ENCODE peak calls at places on chromosomes 4 and X, in nine cellular contexts. B is mucosa of descending colon, C is WTC11, W is suprapubic skin, X is nephron progenitor cell, J is cardiac muscle cell, I is colonic mucosa, A is HFF-Myc, M is spleen. T is an unnamed sample.

GRCh38 chr4:100098011-100098545 is 92.2 kb downstream of the DDIT4L start:
- DNase-seq in W (no peak), J (no peak), I (no peak), B (no peak), A (no peak), X (no peak), C (no peak), M (no peak), T (no peak)

GRCh38 chrX:57134702-57135101 is 2.5 kb downstream of the SPIN2A start:
- DNase-seq in C (no peak), B (no peak), A (no peak), W (no peak), M (no peak), J (no peak), X (no peak), I (no peak), T (no peak)

GRCh38 chrX:131704136-131704695 is 160.3 kb downstream of the OR13H1 start:
- DNase-seq in M (peak; percentile 89), B (no peak), W (no peak), I (peak; percentile 95), X (no peak), C (peak; percentile 15), A (no peak), J (no peak), T (no peak)

GRCh38 chr4:39353478-39354177 is 12.5 kb downstream of the RFC1 start:
- DNase-seq in A (peak; percentile 29), J (peak; percentile 89), X (no peak), B (no peak), C (no peak), M (no peak), W (no peak), I (no peak), T (no peak)

GRCh38 chr4:54852061-54852460 is 194.3 kb downstream of the KIT start:
- DNase-seq in A (no peak), X (no peak), C (no peak), J (no peak), M (no peak), W (no peak), I (no peak), B (no peak), T (no peak)

GRCh38 chrX:87571965-87572364 is 54.4 kb downstream of the KLHL4 start:
- DNase-seq in I (no peak), C (no peak), X (no peak), A (no peak), M (no peak), W (no peak), J (peak; percentile 26), B (no peak), T (no peak)

GRCh38 chrX:106933538-106933961 is 13.3 kb downstream of the CLDN2 start:
- DNase-seq in I (peak; percentile 25), J (peak; percentile 59), M (no peak), W (no peak), X (no peak), C (no peak), B (no peak), A (no peak), T (peak; percentile 36)

GRCh38 chrX:12988797-12989196 is 13.9 kb downstream of the TMSB4X start:
- DNase-seq in B (no peak), A (no peak), X (no peak), I (no peak), W (no peak), J (peak; percentile 73), C (no peak), M (no peak), T (peak; percentile 66)

GRCh38 chr4:36651253-36651652 is 369.8 kb downstream of the DTHD1 start:
- DNase-seq in B (no peak), M (no peak), I (no peak), W (no peak), C (no peak), A (no peak), J (no peak), X (no peak), T (no peak)

GRCh38 chrX:149687991-149688390 is 23.9 kb upstream of the MAGEA11 start:
- DNase-seq in M (no peak), J (no peak), B (no peak), C (no peak), W (no peak), I (no peak), A (no peak), X (no peak), T (no peak)

GRCh38 chr4:35963383-35963782 is 280.9 kb downstream of the ARAP2 start:
- DNase-seq in M (no peak), C (no peak), B (no peak), W (no peak), J (no peak), I (no peak), X (no peak), A (no peak), T (no peak)

GRCh38 chr4:139241086-139241783 is 38.8 kb downstream of the MGARP start:
- DNase-seq in A (no peak), J (no peak), W (no peak), I (no peak), B (no peak), C (peak; percentile 27), X (no peak), M (no peak), T (no peak)

GRCh38 chrX:117985241-117985640 is 131.4 kb downstream of the KLHL13 start:
- DNase-seq in W (no peak), C (peak; percentile 22), A (no peak), J (no peak), I (peak; percentile 27), B (peak; percentile 44), M (no peak), X (no peak), T (no peak)
- TF ChIP-seq CTCF in W (no peak), C (peak; percentile 24), A (no peak), J (no peak), I (peak; percentile 29), B (no peak), M (no peak), X (peak; percentile 19), T (no peak)

GRCh38 chrX:111742018-111742417 is 61.0 kb downstream of the ALG13 start:
- DNase-seq in M (no peak), J (no peak), X (no peak), B (no peak), W (no peak), C (no peak), I (no peak), A (no peak), T (no peak)
- TF ChIP-seq CTCF in M (no peak), J (no peak), X (no peak), B (no peak), W (no peak), C (no peak), I (no peak), A (no peak), T (no peak)

DNA sequence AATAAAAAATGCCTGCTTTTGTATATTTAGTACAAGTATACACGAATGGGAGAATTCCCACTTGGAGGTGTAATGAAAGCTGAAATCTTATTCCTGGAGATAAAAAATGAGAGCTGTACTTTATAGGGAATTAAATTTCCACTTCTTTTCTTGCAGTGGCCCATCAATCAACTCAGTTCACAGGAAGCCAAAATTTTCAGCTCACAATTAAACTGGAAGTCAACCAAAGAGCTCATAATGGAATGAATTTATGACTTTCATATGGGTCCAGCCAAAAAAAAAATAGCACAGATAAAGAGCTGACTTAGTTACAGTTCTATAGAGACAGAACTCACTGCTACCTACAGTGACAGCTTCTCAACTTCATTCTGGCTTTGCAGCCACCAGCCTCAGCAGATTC is 115.2 kb upstream of the TBC1D9 start:
- DNase-seq in J (no peak), I (no peak), M (no peak), A (no peak), X (no peak), B (no peak), C (no peak), W (no peak), T (no peak)
- TF ChIP-seq CTCF in J (no peak), I (no peak), M (no peak), A (no peak), X (no peak), B (no peak), C (no peak), W (no peak), T (no peak)

GRCh38 chr4:67087897-67088296 is 457.4 kb downstream of the CENPC start:
- DNase-seq in W (no peak), C (peak; percentile 64), I (peak; percentile 45), A (no peak), B (no peak), X (peak; percentile 54), J (peak; percentile 45), M (no peak), T (peak; percentile 42)
- TF ChIP-seq CTCF in W (peak; percentile 35), C (peak; percentile 68), I (peak; percentile 53), A (no peak), B (peak; percentile 11), X (peak; percentile 58), J (peak; percentile 54), M (no peak), T (peak; percentile 14)

GRCh38 chrX:1784773-1785172 is 169.9 kb downstream of the ASMT start:
- DNase-seq in M (no peak), J (no peak), A (no peak), X (no peak), W (no peak), C (no peak), I (no peak), B (no peak), T (no peak)
- TF ChIP-seq CTCF in M (no peak), J (no peak), A (no peak), X (no peak), W (no peak), C (peak; percentile 33), I (no peak), B (no peak), T (no peak)

GRCh38 chrX:34586936-34587335 is 70.1 kb downstream of the TMEM47 start:
- DNase-seq in J (no peak), C (no peak), M (no peak), I (no peak), B (no peak), W (no peak), A (no peak), X (no peak), T (no peak)
- TF ChIP-seq CTCF in J (no peak), C (no peak), M (no peak), I (no peak), B (no peak), W (no peak), A (no peak), X (no peak), T (no peak)

GRCh38 chr4:16790508-16790907 is 107.9 kb downstream of the LDB2 start:
- DNase-seq in A (no peak), I (no peak), J (no peak), B (no peak), C (no peak), W (no peak), X (no peak), M (no peak), T (no peak)

GRCh38 chr4:16791460-16791859 is 107.0 kb downstream of the LDB2 start:
- DNase-seq in I (no peak), C (no peak), M (no peak), A (no peak), W (no peak), B (no peak), J (no peak), X (no peak), T (no peak)

GRCh38 chr4:16794816-16795445 is 103.5 kb downstream of the LDB2 start:
- DNase-seq in C (peak; percentile 84), J (peak; percentile 72), M (no peak), B (no peak), X (peak; percentile 67), W (peak; percentile 81), I (peak; percentile 46), A (peak; percentile 30), T (peak; percentile 12)
- TF ChIP-seq CTCF in C (peak; percentile 90), J (peak; percentile 93), M (no peak), B (peak; percentile 16), X (peak; percentile 84), W (peak; percentile 58), I (peak; percentile 33), A (peak; percentile 96), T (peak; percentile 21)

T was measured in Calu3.